ENCODE peak calls at places on chromosome 17, in four cellular contexts. One of them, this sample, is unnamed.

GRCh38 chr17:50258647-50259483 is 15.4 kb upstream of the TMEM92 start:
- DNase-seq in SK-N-SH: peak
- DNase-seq in sigmoid colon: peak
- DNase-seq in A549: no peak
- DNase-seq in this sample: peak

GRCh38 chr17:79913451-79913850 is 74.2 kb upstream of the CBX4 start:
- DNase-seq in A549: no peak
- DNase-seq in SK-N-SH: peak
- DNase-seq in sigmoid colon: no peak
- DNase-seq in this sample: no peak

GRCh38 chr17:68431661-68432071 is 25.6 kb downstream of the WIPI1 start:
- DNase-seq in A549: peak
- DNase-seq in SK-N-SH: peak
- DNase-seq in sigmoid colon: no peak
- DNase-seq in this sample: no peak

GRCh38 chr17:56809106-56809819 is 24.5 kb downstream of the C17orf67 start:
- DNase-seq in A549: no peak
- DNase-seq in SK-N-SH: no peak
- DNase-seq in sigmoid colon: no peak
- DNase-seq in this sample: no peak

GRCh38 chr17:32910769-32911168 is 17.2 kb upstream of the TMEM98 start:
- DNase-seq in sigmoid colon: no peak
- DNase-seq in SK-N-SH: no peak
- DNase-seq in A549: no peak
- DNase-seq in this sample: peak

GRCh38 chr17:4708436-4708835 is 2.0 kb upstream of the ARRB2 start:
- DNase-seq in A549: no peak
- DNase-seq in SK-N-SH: no peak
- DNase-seq in sigmoid colon: no peak
- DNase-seq in this sample: no peak

GRCh38 chr17:71331754-71332153 is 789.1 kb upstream of the SOX9 start:
- DNase-seq in A549: no peak
- DNase-seq in sigmoid colon: no peak
- DNase-seq in SK-N-SH: no peak
- DNase-seq in this sample: no peak

GRCh38 chr17:57553525-57553924 is 191.6 kb downstream of the CCDC182 start:
- DNase-seq in SK-N-SH: no peak
- DNase-seq in sigmoid colon: no peak
- DNase-seq in A549: no peak
- DNase-seq in this sample: no peak

GRCh38 chr17:77191266-77191665 is 50.5 kb downstream of the SEC14L1 start:
- DNase-seq in sigmoid colon: no peak
- DNase-seq in A549: no peak
- DNase-seq in SK-N-SH: no peak
- DNase-seq in this sample: no peak

GRCh38 chr17:34579017-34579946 is at the start of gene TMEM132E:
- DNase-seq in SK-N-SH: peak
- DNase-seq in sigmoid colon: peak
- DNase-seq in A549: no peak
- DNase-seq in this sample: no peak

GRCh38 chr17:28963841-28964240 is 12.5 kb upstream of the PHF12 start:
- DNase-seq in sigmoid colon: peak
- DNase-seq in SK-N-SH: peak
- DNase-seq in A549: no peak
- DNase-seq in this sample: no peak

GRCh38 chr17:16243385-16243784 is 26.4 kb downstream of the PIGL start:
- DNase-seq in SK-N-SH: no peak
- DNase-seq in A549: no peak
- DNase-seq in sigmoid colon: no peak
- DNase-seq in this sample: no peak

GRCh38 chr17:78529871-78530670 is 47.1 kb downstream of the DNAH17 start:
- DNase-seq in sigmoid colon: no peak
- DNase-seq in SK-N-SH: peak
- DNase-seq in A549: no peak
- DNase-seq in this sample: no peak

GRCh38 chr17:58144801-58145200 is 3.4 kb upstream of the OR4D1 start:
- DNase-seq in SK-N-SH: no peak
- DNase-seq in A549: no peak
- DNase-seq in sigmoid colon: no peak
- DNase-seq in this sample: no peak

GRCh38 chr17:45852535-45853297 is 8.0 kb downstream of the SPPL2C start:
- DNase-seq in SK-N-SH: peak
- DNase-seq in sigmoid colon: peak
- DNase-seq in A549: peak
- DNase-seq in this sample: no peak

GRCh38 chr17:27633312-27634025 is 2.5 kb downstream of the LGALS9 start:
- DNase-seq in sigmoid colon: no peak
- DNase-seq in A549: no peak
- DNase-seq in SK-N-SH: no peak
- DNase-seq in this sample: no peak

GRCh38 chr17:74862108-74862901 is 2.6 kb upstream of the GRIN2C start:
- DNase-seq in A549: peak
- DNase-seq in SK-N-SH: peak
- DNase-seq in sigmoid colon: peak
- DNase-seq in this sample: no peak

GRCh38 chr17:81132197-81132540 is 33.1 kb upstream of the PVALEF start:
- DNase-seq in sigmoid colon: no peak
- DNase-seq in SK-N-SH: no peak
- DNase-seq in A549: no peak
- DNase-seq in this sample: no peak

GRCh38 chr17:81131486-81132196 is 33.7 kb upstream of the PVALEF start:
- DNase-seq in sigmoid colon: no peak
- DNase-seq in A549: no peak
- DNase-seq in SK-N-SH: no peak
- DNase-seq in this sample: no peak

GRCh38 chr17:81130385-81131288 is 34.7 kb upstream of the PVALEF start:
- DNase-seq in A549: no peak
- DNase-seq in SK-N-SH: no peak
- DNase-seq in sigmoid colon: no peak
- DNase-seq in this sample: no peak

GRCh38 chr17:81134064-81134781 is 31.1 kb upstream of the PVALEF start:
- DNase-seq in A549: no peak
- DNase-seq in SK-N-SH: no peak
- DNase-seq in sigmoid colon: no peak
- DNase-seq in this sample: no peak

GRCh38 chr17:81132770-81133723 is 32.3 kb upstream of the PVALEF start:
- DNase-seq in A549: no peak
- DNase-seq in sigmoid colon: no peak
- DNase-seq in SK-N-SH: no peak
- DNase-seq in this sample: no peak
- TF ChIP-seq EP300 in A549: no peak
- TF ChIP-seq EP300 in sigmoid colon: no peak
- TF ChIP-seq EP300 in SK-N-SH: no peak
- TF ChIP-seq EP300 in this sample: no peak

GRCh38 chr17:2982854-2983636 is 80.4 kb downstream of the OR1D5 start:
- DNase-seq in A549: peak
- DNase-seq in sigmoid colon: peak
- DNase-seq in SK-N-SH: no peak
- DNase-seq in this sample: no peak
- H3K4me3 ChIP-seq in A549: no peak
- H3K4me3 ChIP-seq in sigmoid colon: no peak
- H3K4me3 ChIP-seq in SK-N-SH: no peak
- H3K4me3 ChIP-seq in this sample: no peak

GRCh38 chr17:40284085-40284713 is 3.5 kb upstream of the CDC6 start:
- DNase-seq in SK-N-SH: no peak
- DNase-seq in A549: peak
- DNase-seq in sigmoid colon: no peak
- DNase-seq in this sample: no peak
- TF ChIP-seq EP300 in SK-N-SH: no peak
- TF ChIP-seq EP300 in A549: no peak
- TF ChIP-seq EP300 in sigmoid colon: no peak
- TF ChIP-seq EP300 in this sample: no peak

DNA sequence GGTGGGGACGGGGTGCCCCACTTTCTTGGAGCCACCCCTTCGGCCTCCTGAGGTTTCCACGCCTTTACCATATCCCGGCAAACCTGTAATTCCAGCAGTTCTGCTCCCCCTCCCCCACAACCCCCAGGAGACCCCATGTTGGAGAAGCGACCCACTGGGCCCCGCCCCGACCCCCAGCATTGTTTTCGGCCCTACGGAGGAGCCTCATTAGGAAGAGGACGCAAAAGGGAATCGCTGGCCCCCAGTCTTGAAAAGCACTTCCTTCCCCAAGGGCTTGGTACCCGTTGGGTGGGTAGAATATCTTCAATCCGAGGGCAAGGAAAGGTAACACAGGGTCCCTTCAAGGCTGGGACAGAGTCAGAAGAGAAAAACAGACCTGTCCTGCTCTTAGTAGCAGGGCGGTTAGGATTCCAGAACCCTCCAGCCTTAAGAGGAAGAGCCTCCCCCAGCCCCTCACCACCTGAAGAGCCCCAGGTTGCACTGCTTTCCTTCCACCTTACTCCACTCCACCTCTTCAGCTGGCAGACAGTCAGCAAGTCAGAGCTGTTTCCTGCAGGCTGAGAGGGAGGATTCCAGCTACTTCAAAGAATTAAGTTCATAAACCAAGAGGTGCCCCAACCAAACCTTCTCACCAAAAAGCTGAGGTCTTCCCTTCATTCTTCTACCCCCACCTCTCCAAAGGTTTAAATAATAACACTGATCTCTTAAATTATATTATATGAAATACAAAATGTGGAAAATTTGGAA is 803 bp upstream of the TLCD2 start:
- DNase-seq in SK-N-SH: no peak
- DNase-seq in sigmoid colon: no peak
- DNase-seq in A549: no peak
- DNase-seq in this sample: no peak
- H3K4me3 ChIP-seq in SK-N-SH: peak
- H3K4me3 ChIP-seq in sigmoid colon: peak
- H3K4me3 ChIP-seq in A549: peak
- H3K4me3 ChIP-seq in this sample: peak

GRCh38 chr17:40647549-40648325 is at the start of gene SMARCE1:
- DNase-seq in sigmoid colon: peak
- DNase-seq in SK-N-SH: peak
- DNase-seq in A549: peak
- DNase-seq in this sample: peak
- TF ChIP-seq EP300 in sigmoid colon: no peak
- TF ChIP-seq EP300 in SK-N-SH: peak
- TF ChIP-seq EP300 in A549: no peak
- TF ChIP-seq EP300 in this sample: no peak

This sample was measured in esophagus muscularis mucosa.